ENCODE peak calls at places on chromosomes 5 and 9, in eight cellular contexts. G is A549, O is transverse colon, W is stomach, K is tibial nerve, R is HepG2, A is esophagus muscularis mucosa, I is ovary. H is an unnamed sample.

GRCh38 chr5:95076395-95077165 is 208.3 kb downstream of the MCTP1 start:
- DNase-seq in G (no peak), O (no peak), W (no peak), K (no peak), R (no peak), A (no peak), I (no peak), H (no peak)

GRCh38 chr9:92208693-92209524 is 84.6 kb downstream of the IARS1 start:
- DNase-seq in G (no peak), O (no peak), W (no peak), K (no peak), R (peak; percentile 14), A (no peak), I (no peak), H (no peak)

GRCh38 chr5:81344736-81345135 is 43.3 kb downstream of the ZCCHC9 start:
- DNase-seq in G (no peak), O (no peak), W (no peak), K (no peak), R (no peak), A (no peak), I (no peak), H (no peak)

GRCh38 chr9:33450747-33451146 is 3.4 kb upstream of the AQP3 start:
- DNase-seq in G (no peak), O (no peak), W (no peak), K (no peak), R (no peak), A (no peak), I (no peak), H (no peak)

GRCh38 chr5:170632985-170633234 is 129.1 kb downstream of the KCNIP1 start:
- DNase-seq in G (no peak), O (peak; percentile 45), W (peak; percentile 45), K (no peak), R (no peak), A (no peak), I (peak; percentile 82), H (peak; percentile 87)

GRCh38 chr5:78404682-78405293 is 44.4 kb downstream of the SCAMP1 start:
- DNase-seq in G (no peak), O (no peak), W (no peak), K (no peak), R (no peak), A (no peak), I (no peak), H (no peak)

GRCh38 chr5:72138943-72139467 is 31.7 kb downstream of the MAP1B start:
- DNase-seq in G (no peak), O (no peak), W (no peak), K (no peak), R (no peak), A (no peak), I (peak; percentile 32), H (no peak)

GRCh38 chr9:108374606-108375005 is 481.2 kb downstream of the ACTL7B start:
- DNase-seq in G (no peak), O (no peak), W (no peak), K (no peak), R (no peak), A (no peak), I (no peak), H (no peak)

GRCh38 chr9:93595461-93595860 is 19.1 kb downstream of the PHF2 start:
- DNase-seq in G (no peak), O (no peak), W (no peak), K (no peak), R (no peak), A (no peak), I (no peak), H (no peak)

GRCh38 chr5:14270212-14270702 is 127.1 kb downstream of the TRIO start:
- DNase-seq in G (peak; percentile 74), O (no peak), W (no peak), K (no peak), R (peak; percentile 72), A (no peak), I (peak; percentile 51), H (peak; percentile 48)

GRCh38 chr5:95591490-95591901 is 28.4 kb upstream of the GPR150 start:
- DNase-seq in G (no peak), O (no peak), W (no peak), K (no peak), R (peak; percentile 20), A (no peak), I (no peak), H (no peak)

GRCh38 chr5:140153905-140154304 is 21.1 kb upstream of the CYSTM1 start:
- DNase-seq in G (no peak), O (no peak), W (no peak), K (no peak), R (no peak), A (no peak), I (no peak), H (no peak)

DNA sequence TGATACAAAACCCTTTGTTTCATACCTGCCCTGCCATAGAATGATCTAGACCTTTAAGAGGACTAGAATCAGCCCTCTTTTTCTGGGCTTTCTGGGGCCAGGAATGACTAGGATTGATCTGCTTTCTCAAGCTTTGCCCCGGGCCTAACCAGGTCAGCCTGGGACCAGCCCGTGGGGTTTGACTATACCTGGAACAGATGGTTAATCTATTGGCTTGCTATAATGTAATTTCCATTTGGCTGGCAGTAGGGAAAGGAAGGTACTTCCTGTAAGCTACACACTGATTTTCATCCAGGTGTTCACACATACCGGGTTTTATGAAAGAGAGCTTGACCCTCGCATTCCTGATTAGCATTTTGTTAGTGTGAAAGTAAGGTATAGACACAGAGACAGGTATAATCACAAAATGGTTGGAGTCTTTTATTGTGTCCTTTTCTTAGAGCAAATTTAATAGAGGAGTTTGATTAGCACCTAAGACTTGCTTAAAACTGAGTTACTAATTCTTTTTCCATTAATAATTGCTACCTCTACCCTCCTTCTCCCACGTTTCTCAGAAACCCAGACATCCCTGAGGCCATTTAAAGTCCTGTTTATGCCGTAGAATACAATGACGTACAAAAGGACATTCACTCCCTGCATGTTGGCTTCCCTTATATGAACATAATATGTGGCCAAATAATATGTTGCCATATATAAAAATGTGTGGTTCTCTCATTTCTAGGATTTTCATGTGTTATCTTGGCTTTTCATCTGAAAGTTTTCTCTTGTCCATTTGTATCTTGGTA is 17.3 kb downstream of the LNPEP start:
- DNase-seq in G (no peak), O (no peak), W (no peak), K (no peak), R (no peak), A (no peak), I (no peak), H (no peak)
- H3K9me3 ChIP-seq in G (no peaks in the 10 kb centered on the region), O (no peaks in the 10 kb centered on the region), W (no peaks in the 10 kb centered on the region), K (no peaks in the 10 kb centered on the region), R (no peaks in the 10 kb centered on the region), A (no peaks in the 10 kb centered on the region), I (no peaks in the 10 kb centered on the region), H (no peaks in the 10 kb centered on the region)

GRCh38 chr5:111737716-111738115 is 19.3 kb downstream of the NREP start:
- DNase-seq in G (no peak), O (no peak), W (no peak), K (no peak), R (no peak), A (no peak), I (no peak), H (no peak)

GRCh38 chr5:111734597-111734996 is 22.4 kb downstream of the NREP start:
- DNase-seq in G (no peak), O (no peak), W (no peak), K (no peak), R (no peak), A (no peak), I (no peak), H (no peak)

GRCh38 chr5:111734013-111734412 is 23.0 kb downstream of the NREP start:
- DNase-seq in G (no peak), O (no peak), W (no peak), K (no peak), R (no peak), A (no peak), I (no peak), H (no peak)

GRCh38 chr5:111733571-111733970 is 23.4 kb downstream of the NREP start:
- DNase-seq in G (no peak), O (no peak), W (no peak), K (no peak), R (no peak), A (no peak), I (no peak), H (no peak)

DNA sequence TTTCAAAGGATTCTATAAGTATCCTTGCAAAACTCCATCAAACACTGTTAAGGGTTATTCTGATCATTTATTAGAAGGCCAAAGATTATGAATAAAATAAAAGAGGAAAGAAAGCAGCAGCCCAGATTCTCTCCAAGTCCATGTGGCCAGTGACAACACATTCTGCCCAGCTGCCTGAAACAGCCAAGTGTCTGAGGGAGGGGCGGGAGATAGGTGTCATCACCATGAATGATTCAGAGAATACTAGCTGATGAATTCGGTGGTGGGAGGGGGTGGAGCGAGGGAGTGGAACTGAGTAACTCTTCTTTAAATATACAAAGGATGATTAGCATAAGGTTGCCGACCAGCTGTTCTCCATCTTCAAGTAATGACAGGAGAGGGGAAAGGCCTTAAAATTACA is 21.2 kb downstream of the NREP start:
- DNase-seq in G (no peak), O (peak; percentile 17), W (no peak), K (no peak), R (no peak), A (no peak), I (peak; percentile 35), H (no peak)
- TF ChIP-seq EP300 in G (no peak), O (no peak), W (no peak), K (no peak), R (no peak), A (no peak), I (no peak), H (no peak)

GRCh38 chr5:179220716-179221115 is 124.5 kb downstream of the ADAMTS2 start:
- DNase-seq in G (no peak), O (no peak), W (no peak), K (no peak), R (no peak), A (no peak), I (no peak), H (no peak)

GRCh38 chr5:179221196-179221876 is 123.9 kb downstream of the ADAMTS2 start:
- DNase-seq in G (no peak), O (no peak), W (no peak), K (no peak), R (no peak), A (no peak), I (no peak), H (no peak)

GRCh38 chr5:179223528-179223927 is 121.7 kb downstream of the ADAMTS2 start:
- DNase-seq in G (no peak), O (no peak), W (no peak), K (no peak), R (no peak), A (no peak), I (no peak), H (no peak)

GRCh38 chr5:179222246-179223017 is 122.8 kb downstream of the ADAMTS2 start:
- DNase-seq in G (no peak), O (no peak), W (no peak), K (no peak), R (no peak), A (no peak), I (no peak), H (no peak)

DNA sequence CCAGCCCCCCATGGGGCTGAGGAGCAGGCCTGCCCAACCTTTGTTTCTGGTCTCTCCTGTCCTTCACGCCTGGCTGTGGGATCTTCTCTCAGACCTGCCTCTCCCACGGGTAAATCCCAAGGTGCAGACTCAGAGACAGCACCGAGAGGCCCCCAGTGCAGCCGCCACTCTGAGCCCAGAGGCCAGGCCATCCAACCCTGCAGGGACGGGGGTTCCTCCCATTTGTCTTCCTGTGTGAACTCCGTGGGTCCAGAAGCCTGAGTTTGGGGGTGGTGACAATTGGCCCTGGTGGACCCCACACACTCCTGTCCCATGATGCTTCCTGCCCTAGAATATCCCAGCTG is 123.4 kb downstream of the ADAMTS2 start:
- DNase-seq in G (no peak), O (no peak), W (no peak), K (no peak), R (no peak), A (no peak), I (no peak), H (no peak)
- H3K9me3 ChIP-seq in G (peaks cover 18% of the 10 kb centered on the region), O (no peaks in the 10 kb centered on the region), W (peaks cover 13% of the 10 kb centered on the region), K (no peaks in the 10 kb centered on the region), R (no peaks in the 10 kb centered on the region), A (no peaks in the 10 kb centered on the region), I (no peaks in the 10 kb centered on the region), H (no peaks in the 10 kb centered on the region)

GRCh38 chr5:143933434-143933833 is 121.5 kb downstream of the HMHB1 start:
- DNase-seq in G (no peak), O (no peak), W (no peak), K (no peak), R (no peak), A (no peak), I (no peak), H (no peak)
- TF ChIP-seq EP300 in G (no peak), O (no peak), W (no peak), K (no peak), R (no peak), A (no peak), I (no peak), H (no peak)